ENCODE peak calls at places on chromosomes 12 and 14, in four cellular contexts. S is aorta; E is CD4-positive, CD25-positive, alpha-beta regulatory T cell; D is GM23248. G is an unnamed sample.

GRCh38 chr12:93573552-93574223 is 1.2 kb downstream of the SOCS2 start:
- DNase-seq in S (no peak), E (peak; percentile 39), D (peak; percentile 80), G (no peak)

GRCh38 chr14:49405291-49405690 is 180.9 kb downstream of the RPS29 start:
- DNase-seq in D (peak; percentile 50), S (no peak), E (no peak), G (no peak)

GRCh38 chr14:76133103-76133502 is 18.6 kb upstream of the GPATCH2L start:
- DNase-seq in D (peak; percentile 47), S (no peak), E (no peak), G (no peak)

GRCh38 chr14:90454041-90455000 is 57.5 kb downstream of the CALM1 start:
- DNase-seq in D (peak; percentile 75), E (peak; percentile 8), S (peak; percentile 82), G (no peak)

GRCh38 chr14:56342419-56342901 is 224.2 kb downstream of the PELI2 start:
- DNase-seq in E (peak; percentile 9), S (no peak), D (peak; percentile 70), G (no peak)

GRCh38 chr12:116603516-116603915 is 44.3 kb downstream of the MAP1LC3B2 start:
- DNase-seq in E (no peak), S (no peak), D (no peak), G (no peak)

GRCh38 chr14:34025325-34026017 is 74.6 kb upstream of the EGLN3 start:
- DNase-seq in S (no peak), D (no peak), E (no peak), G (no peak)

GRCh38 chr14:99523661-99524050 is 42.4 kb downstream of the CCNK start:
- DNase-seq in D (no peak), S (peak; percentile 29), E (no peak), G (no peak)

GRCh38 chr12:27244680-27245005 is 557 bp downstream of the STK38L start:
- DNase-seq in S (no peak), D (peak; percentile 80), E (no peak), G (no peak)

GRCh38 chr12:89064780-89065179 is 287.5 kb downstream of the DUSP6 start:
- DNase-seq in D (peak; percentile 93), E (no peak), S (no peak), G (no peak)

GRCh38 chr14:32078030-32078793 is 1.1 kb downstream of the ARHGAP5 start:
- DNase-seq in D (peak; percentile 60), E (peak; percentile 72), S (no peak), G (no peak)

GRCh38 chr14:105273062-105273461 is 24.7 kb downstream of the BTBD6 start:
- DNase-seq in E (no peak), D (no peak), S (no peak), G (no peak)

GRCh38 chr14:92768795-92769194 is 20.4 kb upstream of the LGMN start:
- DNase-seq in E (no peak), D (no peak), S (no peak), G (no peak)

GRCh38 chr14:64625363-64626232 is 75.8 kb downstream of the PPP1R36 start:
- DNase-seq in E (no peak), D (no peak), S (no peak), G (no peak)

GRCh38 chr14:53462931-53463778 is 310.0 kb upstream of the DDHD1 start:
- DNase-seq in D (no peak), S (no peak), E (no peak), G (no peak)

GRCh38 chr12:107574691-107575090 is 110.9 kb upstream of the PWP1 start:
- DNase-seq in D (no peak), S (no peak), E (no peak), G (no peak)

GRCh38 chr12:19695244-19696098 is 256.2 kb downstream of the AEBP2 start:
- DNase-seq in E (no peak), S (no peak), D (no peak), G (no peak)

GRCh38 chr14:77116194-77116817 is 18.2 kb downstream of the CIPC start:
- DNase-seq in E (no peak), S (no peak), D (no peak), G (no peak)

GRCh38 chr12:66197413-66198055 is 8.5 kb downstream of the IRAK3 start:
- DNase-seq in E (no peak), D (peak; percentile 69), S (no peak), G (no peak)

GRCh38 chr12:68884251-68884650 is 48.7 kb downstream of the CPM start:
- DNase-seq in D (no peak), E (no peak), S (no peak), G (no peak)

GRCh38 chr12:42935756-42936155 is 346.2 kb upstream of the PRICKLE1 start:
- DNase-seq in E (no peak), D (peak; percentile 61), S (no peak), G (no peak)

GRCh38 chr12:45130881-45131281 is 80.0 kb upstream of the DBX2 start:
- DNase-seq in S (peak; percentile 55), D (peak; percentile 67), E (peak; percentile 60), G (peak; percentile 12)

GRCh38 chr12:14537088-14537487 is 30.6 kb downstream of the PLBD1 start:
- DNase-seq in E (no peak), S (no peak), D (no peak), G (no peak)

GRCh38 chr12:79344855-79345840 is 345.6 kb downstream of the PAWR start:
- DNase-seq in E (peak; percentile 7), S (no peak), D (peak; percentile 37), G (peak; percentile 8)

GRCh38 chr14:30525833-30526232 is 33.1 kb upstream of the G2E3 start:
- DNase-seq in S (no peak), E (no peak), D (peak; percentile 40), G (no peak)

GRCh38 chr12:64998327-64999156 is 122.6 kb downstream of the WIF1 start:
- DNase-seq in S (no peak), D (peak; percentile 4), E (no peak), G (no peak)

GRCh38 chr14:49897414-49897813 is 4.5 kb downstream of the ARF6 start:
- DNase-seq in E (no peak), D (no peak), S (no peak), G (no peak)

GRCh38 chr14:63180017-63180416 is 24.2 kb upstream of the RHOJ start:
- DNase-seq in E (no peak), S (no peak), D (peak; percentile 37), G (no peak)

GRCh38 chr12:46264057-46264456 is 4.8 kb downstream of the SLC38A1 start:
- DNase-seq in D (peak; percentile 64), S (no peak), E (no peak), G (no peak)

GRCh38 chr12:96846313-96846712 is 60.7 kb upstream of the NEDD1 start:
- DNase-seq in E (no peak), S (no peak), D (no peak), G (no peak)

GRCh38 chr12:47801170-47801903 is 18.4 kb downstream of the HDAC7 start:
- DNase-seq in E (no peak), D (peak; percentile 55), S (peak; percentile 78), G (no peak)

GRCh38 chr12:111992464-111992863 is 20.5 kb downstream of the TMEM116 start:
- DNase-seq in S (no peak), E (no peak), D (no peak), G (no peak)

GRCh38 chr14:85564841-85565527 is 35.0 kb downstream of the FLRT2 start:
- DNase-seq in E (no peak), D (no peak), S (no peak), G (no peak)

GRCh38 chr14:105748204-105748578 is 221.8 kb downstream of the TMEM121 start:
- DNase-seq in D (peak; percentile 16), S (no peak), E (no peak), G (no peak)

GRCh38 chr12:121930862-121931261 is 12.5 kb downstream of the CFAP251 start:
- DNase-seq in S (no peak), D (no peak), E (no peak), G (no peak)

GRCh38 chr12:101877816-101878811 is 734 bp downstream of the DRAM1 start:
- DNase-seq in E (peak; percentile 35), S (no peak), D (peak; percentile 62), G (no peak)

GRCh38 chr14:96390965-96391292 is 999 bp upstream of the AK7 start:
- DNase-seq in E (no peak), S (no peak), D (no peak), G (no peak)

GRCh38 chr12:15787801-15788200 is 1.4 kb downstream of the EPS8 start:
- DNase-seq in E (no peak), D (peak; percentile 46), S (no peak), G (no peak)

GRCh38 chr12:15778126-15778525 is 11.1 kb downstream of the EPS8 start:
- DNase-seq in E (no peak), D (peak; percentile 82), S (no peak), G (no peak)

GRCh38 chr12:15783288-15783687 is 5.9 kb downstream of the EPS8 start:
- DNase-seq in S (no peak), D (no peak), E (no peak), G (no peak)

GRCh38 chr12:15779925-15780324 is 9.3 kb downstream of the EPS8 start:
- DNase-seq in E (no peak), D (no peak), S (no peak), G (no peak)

GRCh38 chr12:15782667-15783066 is 6.5 kb downstream of the EPS8 start:
- DNase-seq in S (no peak), E (no peak), D (no peak), G (no peak)
- H3K4me3 ChIP-seq in S (no peak overlapping the region), E (no peak overlapping the region), D (no peak overlapping the region), G (no peak overlapping the region)

DNA sequence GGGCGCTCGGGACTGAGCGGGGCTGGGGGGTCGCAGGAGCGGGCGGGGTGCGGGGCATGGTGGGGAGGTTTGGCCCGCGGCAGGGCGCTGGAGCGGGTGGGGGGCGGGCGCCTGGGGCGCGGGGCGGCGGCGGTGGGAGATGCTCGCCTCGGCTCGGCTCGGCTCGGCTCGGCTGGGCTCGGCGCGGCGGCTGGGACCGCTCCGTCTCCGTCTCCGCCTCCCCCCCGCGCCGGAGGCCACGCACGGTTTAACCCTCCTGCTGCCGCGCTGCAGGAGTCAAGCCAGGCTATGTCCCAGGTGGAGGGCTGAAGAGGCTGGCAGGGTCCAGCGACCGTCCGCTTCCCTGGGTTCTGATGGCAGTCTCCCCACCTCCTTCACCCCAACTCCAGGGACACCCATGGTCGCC is at the start of gene PIANP:
- DNase-seq in S (peak; percentile 73), E (peak; percentile 37), D (peak; percentile 73), G (no peak)
- H3K4me3 ChIP-seq in S (peak within 1 kb of the TSS; percentile 87), E (peak within 1 kb of the TSS; percentile 15), D (peak within 1 kb of the TSS; percentile 69), G (no peak within 1 kb of the TSS)

GRCh38 chr12:76519538-76519937 is 40.0 kb downstream of the OSBPL8 start:
- DNase-seq in S (no peak), E (peak; percentile 17), D (no peak), G (no peak)
- H3K4me3 ChIP-seq in S (no peak overlapping the region), E (peak overlapping the region; percentile 13), D (no peak overlapping the region), G (no peak overlapping the region)

GRCh38 chr14:35044939-35045797 is 904 bp upstream of the FAM177A1 start:
- DNase-seq in D (peak; percentile 61), S (no peak), E (peak; percentile 12), G (no peak)
- H3K4me3 ChIP-seq in D (peak overlapping the region; percentile 82), S (peak overlapping the region; percentile 50), E (peak overlapping the region; percentile 97), G (peak overlapping the region; percentile 70)

GRCh38 chr14:36661506-36662257 is at the start of gene PAX9:
- DNase-seq in S (peak; percentile 76), E (peak; percentile 62), D (peak; percentile 90), G (no peak)
- H3K4me3 ChIP-seq in S (peak within 1 kb of the TSS; percentile 18), E (no peak within 1 kb of the TSS), D (peak within 1 kb of the TSS; percentile 84), G (no peak within 1 kb of the TSS)

G was measured in GM12864.